ENCODE peak calls at places on chromosomes 5 and 9, in five cellular contexts. V is tibial nerve, J is stomach, Q is K562, R is HepG2. G is an unnamed sample.

GRCh38 chr5:151094861-151095260 is 14.0 kb upstream of the TNIP1 start:
- DNase-seq in V (no peak), J (no peak), Q (no peak), R (no peak), G (no peak)

GRCh38 chr5:125210241-125210947 is 464.0 kb upstream of the ZNF608 start:
- DNase-seq in V (no peak), J (no peak), Q (no peak), R (no peak), G (no peak)

GRCh38 chr5:154740483-154740882 is 14.7 kb upstream of the LARP1 start:
- DNase-seq in V (no peak), J (peak), Q (no peak), R (no peak), G (peak)

GRCh38 chr9:87180361-87180760 is 233.1 kb upstream of the GAS1 start:
- DNase-seq in V (no peak), J (no peak), Q (no peak), R (no peak), G (no peak)

GRCh38 chr5:111251941-111252340 is 27.8 kb downstream of the CAMK4 start:
- DNase-seq in V (no peak), J (no peak), Q (no peak), R (no peak), G (no peak)

GRCh38 chr9:117414220-117414905 is 494 bp downstream of the ASTN2 start:
- DNase-seq in V (no peak), J (peak), Q (peak), R (no peak), G (no peak)

GRCh38 chr5:110167384-110167783 is 477.7 kb downstream of the MAN2A1 start:
- DNase-seq in V (no peak), J (no peak), Q (no peak), R (no peak), G (no peak)

GRCh38 chr5:170809551-170809950 is 26.0 kb downstream of the GABRP start:
- DNase-seq in V (no peak), J (peak), Q (peak), R (no peak), G (no peak)

GRCh38 chr9:133991211-133991921 is 758 bp downstream of the VAV2 start:
- DNase-seq in V (no peak), J (no peak), Q (no peak), R (no peak), G (peak)

GRCh38 chr5:177403826-177404640 is 3.6 kb upstream of the PFN3 start:
- DNase-seq in V (peak), J (peak), Q (peak), R (no peak), G (peak)

GRCh38 chr5:133741396-133741795 is 129.1 kb upstream of the FSTL4 start:
- DNase-seq in V (no peak), J (no peak), Q (no peak), R (no peak), G (no peak)

GRCh38 chr9:122092611-122093506 is at the start of gene TTLL11:
- DNase-seq in V (peak), J (peak), Q (peak), R (peak), G (peak)

GRCh38 chr5:179833056-179833708 is 12.5 kb downstream of the SQSTM1 start:
- DNase-seq in V (no peak), J (no peak), Q (no peak), R (no peak), G (no peak)

GRCh38 chr5:33370135-33370472 is 70.7 kb upstream of the TARS1 start:
- DNase-seq in V (no peak), J (no peak), Q (no peak), R (no peak), G (no peak)

GRCh38 chr9:89754223-89754622 is 149.4 kb downstream of the GADD45G start:
- DNase-seq in V (no peak), J (no peak), Q (no peak), R (no peak), G (no peak)

GRCh38 chr5:140978260-140978659 is 12.0 kb downstream of the PCDHAC2 start:
- DNase-seq in V (no peak), J (no peak), Q (no peak), R (peak), G (no peak)

GRCh38 chr5:179023528-179024189 is at the start of gene ZNF879:
- DNase-seq in V (peak), J (peak), Q (peak), R (peak), G (peak)

DNA sequence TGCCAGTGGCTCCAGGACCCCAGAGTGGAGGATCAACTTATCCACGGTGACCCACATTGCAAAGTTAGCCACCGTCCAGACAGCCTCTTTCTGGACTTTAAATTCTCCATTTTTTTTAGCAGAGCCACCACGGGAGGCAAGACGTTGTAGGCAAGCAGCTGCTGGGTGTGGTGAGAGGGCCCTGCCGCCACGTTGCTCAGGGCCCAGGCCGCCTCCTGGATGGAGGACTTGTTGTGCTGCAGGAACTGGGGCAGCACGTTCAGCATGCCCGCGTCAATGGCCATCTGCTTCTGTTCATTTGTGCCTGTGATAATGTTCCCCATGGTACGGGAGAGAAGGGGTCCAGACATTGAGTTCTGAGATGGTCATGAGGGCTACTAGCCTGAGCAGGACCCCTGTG is 114.3 kb upstream of the POC5 start:
- DNase-seq in V (no peak), J (no peak), Q (no peak), R (no peak), G (no peak)
- TF ChIP-seq EP300 in V (no peak), J (no peak), Q (no peak), R (no peak), G (no peak)

GRCh38 chr9:128145536-128145935 is 3.7 kb upstream of the LCN2 start:
- DNase-seq in V (no peak), J (no peak), Q (no peak), R (no peak), G (no peak)

GRCh38 chr9:128146591-128147120 is 2.6 kb upstream of the LCN2 start:
- DNase-seq in V (no peak), J (no peak), Q (no peak), R (no peak), G (peak)

GRCh38 chr9:128144239-128145181 is 4.7 kb upstream of the LCN2 start:
- DNase-seq in V (no peak), J (no peak), Q (no peak), R (no peak), G (no peak)

GRCh38 chr9:128143409-128144238 is 5.6 kb upstream of the LCN2 start:
- DNase-seq in V (no peak), J (no peak), Q (peak), R (no peak), G (no peak)

DNA sequence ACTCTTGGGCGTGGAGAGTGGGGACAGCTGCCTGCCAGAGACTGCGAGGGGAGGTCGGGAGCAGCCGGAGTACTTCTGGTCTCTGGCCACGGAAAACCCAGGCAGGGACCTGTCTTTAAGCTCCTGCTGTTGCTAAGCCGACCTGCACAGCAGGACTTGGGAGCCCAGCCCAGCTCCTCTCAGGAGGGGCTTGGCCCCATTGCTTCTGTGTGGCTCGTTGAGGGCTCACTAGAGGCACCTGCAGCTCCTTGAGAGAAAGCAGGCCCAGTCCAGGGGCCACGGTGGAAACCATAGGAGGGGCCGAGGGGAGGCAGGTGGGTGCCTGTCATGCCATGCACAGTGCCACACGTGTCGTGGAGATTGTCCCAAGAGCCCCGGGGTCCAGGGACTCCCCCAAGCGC is 3.3 kb upstream of the LCN2 start:
- DNase-seq in V (no peak), J (no peak), Q (no peak), R (no peak), G (no peak)
- TF ChIP-seq EP300 in V (no peak), J (no peak), Q (no peak), R (no peak), G (no peak)

GRCh38 chr5:103943243-103943642 is 380.7 kb upstream of the NUDT12 start:
- DNase-seq in V (no peak), J (no peak), Q (no peak), R (no peak), G (no peak)
- TF ChIP-seq EP300 in V (no peak), J (no peak), Q (no peak), R (no peak), G (no peak)

GRCh38 chr5:135951807-135952206 is 3.0 kb downstream of the LECT2 start:
- DNase-seq in V (no peak), J (no peak), Q (no peak), R (no peak), G (no peak)
- TF ChIP-seq EP300 in V (no peak), J (no peak), Q (no peak), R (no peak), G (no peak)

DNA sequence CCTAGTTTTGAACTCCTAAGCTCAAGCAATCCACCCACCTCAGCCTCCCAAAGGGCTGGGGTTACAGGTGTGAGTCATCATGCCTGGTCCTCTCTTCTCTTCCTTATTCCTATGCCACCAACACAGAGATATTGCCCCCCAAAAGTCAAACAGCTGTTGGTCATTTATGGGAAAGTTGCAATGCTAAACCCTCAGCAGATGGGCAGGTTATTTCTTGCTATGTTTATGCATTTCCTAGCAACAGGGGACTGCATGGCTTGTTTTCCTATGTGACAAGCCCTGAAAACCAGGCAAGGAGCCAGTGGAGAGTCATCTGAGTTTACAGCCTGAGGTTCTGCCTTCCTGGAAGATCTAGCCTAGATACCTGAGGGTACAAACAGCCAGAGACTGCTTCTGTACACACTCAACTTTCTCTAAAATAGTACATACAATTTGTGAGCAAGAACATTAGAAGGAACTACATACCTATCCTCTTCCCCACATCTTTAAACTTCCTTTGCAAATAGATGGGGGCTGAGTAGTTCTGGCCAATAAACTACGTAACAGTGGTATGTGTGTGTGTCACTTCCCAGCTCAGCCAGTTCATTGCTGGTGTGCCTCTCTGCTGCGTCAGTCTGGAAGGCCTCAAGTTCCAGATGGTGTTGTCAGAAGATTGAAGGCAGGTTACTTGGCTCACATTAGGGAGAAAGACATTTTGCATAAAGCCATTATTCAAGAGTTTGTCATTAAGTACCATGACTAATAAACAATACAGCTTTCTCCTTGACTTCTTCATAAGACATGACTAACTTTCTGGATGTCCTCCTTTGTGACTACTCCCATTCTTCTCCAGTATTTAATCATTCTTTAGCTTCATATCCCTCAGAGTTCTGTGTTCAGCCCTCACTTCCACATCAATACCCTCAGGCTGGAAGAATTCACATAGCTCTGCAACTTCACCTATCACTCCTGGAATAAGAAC is 65.3 kb downstream of the CSNK1A1 start:
- DNase-seq in V (peak), J (peak), Q (peak), R (peak), G (no peak)
- TF ChIP-seq EP300 in V (peak), J (peak), Q (peak), R (no peak), G (peak)

DNA sequence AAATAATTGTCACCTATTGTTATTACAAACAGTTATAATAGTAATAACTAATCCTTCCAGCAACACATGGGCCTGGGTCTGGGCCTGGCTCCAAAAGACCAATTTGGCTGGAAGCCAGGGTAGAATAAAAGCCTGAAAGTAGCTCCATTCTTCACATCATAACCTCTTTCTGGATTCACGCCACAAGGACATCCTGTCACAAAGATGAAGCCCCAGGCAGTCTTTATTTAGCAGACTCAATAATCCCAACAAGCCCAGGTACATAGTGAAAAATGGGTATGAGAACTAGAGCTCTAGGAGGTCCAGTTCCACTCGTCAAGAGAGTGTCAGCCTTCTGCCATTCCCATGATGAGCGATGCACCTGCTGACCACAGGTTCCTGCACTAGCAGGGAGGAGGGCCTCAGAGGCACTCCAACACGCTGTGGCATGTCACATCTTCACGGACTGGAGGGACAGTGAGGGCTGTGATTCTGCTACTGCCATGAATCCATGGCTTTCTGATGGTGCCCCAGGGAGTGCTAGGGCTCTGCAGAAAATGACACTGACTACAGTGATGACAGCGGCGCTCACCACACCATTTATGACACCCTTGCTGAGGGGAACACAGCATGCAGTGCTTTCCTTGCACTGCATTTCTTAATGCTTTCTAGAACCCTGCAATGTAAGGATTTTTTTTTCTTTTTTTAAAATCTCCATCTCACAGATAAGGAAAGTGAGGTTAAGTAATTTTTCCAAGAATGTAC is 124.8 kb downstream of the SPOCK1 start:
- DNase-seq in V (no peak), J (no peak), Q (no peak), R (no peak), G (no peak)
- TF ChIP-seq EP300 in V (no peak), J (no peak), Q (no peak), R (no peak), G (no peak)

DNA sequence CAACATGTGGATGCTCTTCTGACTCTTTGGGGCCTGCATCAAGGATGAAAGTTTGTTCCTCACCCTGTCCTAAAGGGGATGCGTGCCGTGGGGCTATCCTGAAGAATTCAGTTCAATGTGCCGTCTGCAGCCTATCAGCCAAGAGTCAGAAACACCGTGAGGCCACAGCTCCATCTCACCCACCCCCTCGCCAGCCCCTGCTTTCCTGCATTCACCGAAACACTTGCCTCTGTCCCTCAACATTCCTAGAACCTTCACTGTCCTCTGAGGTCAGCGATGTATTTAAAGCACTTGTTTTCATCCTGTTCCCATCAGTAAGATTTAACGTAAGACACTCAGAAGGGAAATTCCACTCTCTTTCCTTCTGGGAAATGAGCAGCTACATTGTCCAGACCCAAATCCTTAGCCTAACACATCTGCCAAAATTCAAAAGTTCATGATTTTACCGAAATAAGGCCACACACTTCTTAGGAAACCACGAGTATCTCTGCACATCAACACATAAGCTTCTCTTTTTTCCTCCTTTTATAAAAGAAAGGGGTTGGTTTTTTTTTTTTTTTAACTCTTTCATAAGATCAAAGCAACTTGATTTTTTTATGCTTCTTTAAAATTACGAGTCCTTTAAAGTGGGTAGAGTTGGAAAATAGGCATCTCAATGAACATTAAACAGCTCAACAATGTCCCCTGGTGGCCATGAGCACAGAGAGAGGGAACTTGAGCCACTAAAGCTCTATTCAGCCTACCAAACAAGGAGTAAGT is 100.7 kb downstream of the SUSD1 start:
- DNase-seq in V (peak), J (peak), Q (peak), R (peak), G (peak)
- TF ChIP-seq EP300 in V (peak), J (peak), Q (no peak), R (no peak), G (peak)

GRCh38 chr9:124267271-124267807 is 9.6 kb downstream of the NEK6 start:
- DNase-seq in V (no peak), J (peak), Q (no peak), R (no peak), G (no peak)
- TF ChIP-seq EP300 in V (peak), J (no peak), Q (no peak), R (no peak), G (no peak)

DNA sequence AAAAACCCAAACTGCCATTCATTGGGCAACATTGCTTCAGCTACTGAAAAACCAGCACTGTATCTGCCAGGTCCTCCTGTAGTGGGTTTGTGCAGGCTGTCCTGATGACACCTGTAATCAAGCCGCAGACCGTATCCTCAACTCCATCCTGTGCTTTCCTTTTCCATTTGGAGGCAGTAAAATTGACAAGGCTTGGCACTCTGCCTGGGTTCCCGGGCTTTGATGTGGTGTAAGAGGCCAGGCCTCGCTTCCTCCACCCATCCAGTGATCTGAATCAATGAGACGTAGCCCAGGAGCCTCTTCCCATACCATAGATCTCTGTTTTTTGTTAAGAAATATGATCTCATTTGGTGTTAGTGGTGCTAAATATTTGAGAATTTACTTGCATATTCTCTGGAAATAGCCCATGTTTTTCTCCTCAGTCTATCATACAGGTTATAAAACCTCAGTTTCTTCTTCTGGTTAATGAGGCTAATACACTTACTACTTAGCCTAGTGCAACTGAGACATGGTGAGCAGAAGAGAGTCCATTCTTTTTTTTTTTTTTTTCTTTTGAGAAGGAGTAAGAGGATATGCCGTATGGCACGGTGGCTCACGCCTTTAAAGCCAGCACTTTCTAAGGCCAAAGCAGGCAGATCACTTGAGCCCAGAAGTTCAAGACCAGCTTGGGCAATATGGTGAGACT is 34.8 kb downstream of the LSM11 start:
- DNase-seq in V (no peak), J (peak), Q (no peak), R (peak), G (no peak)
- TF ChIP-seq EP300 in V (no peak), J (no peak), Q (no peak), R (no peak), G (no peak)

DNA sequence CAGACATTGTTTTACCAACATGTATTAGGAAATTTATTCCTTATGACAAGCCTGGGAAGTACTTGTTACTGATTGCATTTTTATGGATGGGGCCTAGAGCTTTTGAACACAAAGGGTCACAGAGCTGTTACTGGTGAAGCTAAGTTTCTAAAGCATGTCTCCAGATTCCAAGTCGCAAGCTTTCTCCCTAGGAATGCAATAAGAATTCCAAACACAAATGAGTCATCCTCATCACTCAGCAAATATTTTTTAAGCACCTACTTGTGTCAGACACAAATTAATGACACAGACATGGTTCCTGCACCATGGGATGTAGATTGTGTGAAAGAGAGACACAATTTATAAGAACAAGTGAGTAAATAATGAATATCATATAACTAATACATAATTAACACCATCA is 11.0 kb upstream of the SH3RF2 start:
- DNase-seq in V (no peak), J (no peak), Q (no peak), R (no peak), G (no peak)
- TF ChIP-seq EP300 in V (no peak), J (no peak), Q (no peak), R (no peak), G (no peak)

G was measured in ovary.